ENCODE peak calls at places on chromosomes 1 and 21, in ten cellular contexts. X is LHCN-M2; V is right cardiac atrium; H is M059J; T is MCF 10A; P is iPS-NIHi11; A is activated T-cell treated with anti-CD3 and anti-CD28 coated beads, Interleukin-2, amount 50 U/mL, for 72 hours; E is HuH-7; M is PC-3; U is COR-L47. D is an unnamed sample.

GRCh38 chr1:45583264-45583665 is 576 bp upstream of the NASP start:
- DNase-seq in X (peak; percentile 95), V (peak; percentile 97), H (peak; percentile 97), T (peak; percentile 97), P (peak; percentile 99), A (peak; percentile 94), E (peak; percentile 98), M (peak; percentile 97), U (peak; percentile 80), D (peak; percentile 93)

GRCh38 chr1:156599811-156600210 is 1.5 kb downstream of the GPATCH4 start:
- DNase-seq in X (no peak), V (no peak), H (peak; percentile 15), T (peak; percentile 48), P (no peak), A (no peak), E (no peak), M (peak; percentile 64), U (no peak), D (no peak)

GRCh38 chr1:157831968-157832626 is 9.5 kb downstream of the CD5L start:
- DNase-seq in X (no peak), V (no peak), H (no peak), T (no peak), P (no peak), A (no peak), E (no peak), M (no peak), U (no peak), D (peak; percentile 3)

GRCh38 chr1:156001682-156002171 is 19.0 kb downstream of the SSR2 start:
- DNase-seq in X (peak; percentile 11), V (no peak), H (peak; percentile 20), T (no peak), P (no peak), A (no peak), E (no peak), M (no peak), U (no peak), D (no peak)

GRCh38 chr1:9651565-9652378 is at the start of gene PIK3CD:
- DNase-seq in X (peak; percentile 26), V (peak; percentile 19), H (peak; percentile 29), T (no peak), P (peak; percentile 83), A (peak; percentile 63), E (no peak), M (peak; percentile 12), U (peak; percentile 33), D (no peak)

GRCh38 chr1:238281418-238281817 is 390.7 kb upstream of the ZP4 start:
- DNase-seq in X (peak; percentile 15), V (no peak), H (peak; percentile 28), T (no peak), P (no peak), A (no peak), E (no peak), M (peak; percentile 24), U (no peak), D (no peak)

GRCh38 chr1:205619376-205619775 is 12.4 kb downstream of the ELK4 start:
- DNase-seq in X (no peak), V (no peak), H (no peak), T (no peak), P (no peak), A (no peak), E (no peak), M (no peak), U (no peak), D (no peak)

GRCh38 chr1:211731456-211732275 is 56.2 kb upstream of the NEK2 start:
- DNase-seq in X (no peak), V (no peak), H (no peak), T (no peak), P (no peak), A (no peak), E (no peak), M (no peak), U (no peak), D (no peak)

GRCh38 chr1:11804666-11805453 is 904 bp downstream of the MTHFR start:
- DNase-seq in X (peak; percentile 44), V (peak; percentile 71), H (peak; percentile 73), T (peak; percentile 84), P (no peak), A (peak; percentile 19), E (no peak), M (peak; percentile 12), U (peak; percentile 85), D (no peak)

GRCh38 chr21:31337991-31338891 is 5.8 kb downstream of the TIAM1 start:
- DNase-seq in X (no peak), V (no peak), H (no peak), T (no peak), P (no peak), A (no peak), E (no peak), M (no peak), U (no peak), D (no peak)

GRCh38 chr1:40395211-40396175 is 22.0 kb downstream of the SMAP2 start:
- DNase-seq in X (no peak), V (no peak), H (no peak), T (no peak), P (no peak), A (no peak), E (peak; percentile 34), M (no peak), U (no peak), D (no peak)

GRCh38 chr1:34885405-34886247 is 26.1 kb upstream of the SMIM12 start:
- DNase-seq in X (no peak), V (peak; percentile 51), H (no peak), T (no peak), P (peak; percentile 85), A (peak; percentile 63), E (no peak), M (no peak), U (no peak), D (peak; percentile 46)

GRCh38 chr1:151519667-151520066 is 8.5 kb downstream of the CGN start:
- DNase-seq in X (no peak), V (no peak), H (no peak), T (no peak), P (no peak), A (no peak), E (no peak), M (no peak), U (no peak), D (no peak)

GRCh38 chr21:46509760-46510159 is 51.1 kb downstream of the DIP2A start:
- DNase-seq in X (no peak), V (no peak), H (peak; percentile 54), T (peak; percentile 60), P (no peak), A (no peak), E (peak; percentile 63), M (peak; percentile 98), U (peak; percentile 5), D (no peak)

GRCh38 chr21:16159213-16159970 is 429.6 kb downstream of the USP25 start:
- DNase-seq in X (no peak), V (no peak), H (peak; percentile 88), T (no peak), P (no peak), A (no peak), E (no peak), M (peak; percentile 71), U (no peak), D (no peak)

GRCh38 chr1:109762821-109763645 is 690 bp downstream of the EPS8L3 start:
- DNase-seq in X (no peak), V (peak; percentile 11), H (peak; percentile 86), T (peak; percentile 17), P (no peak), A (no peak), E (no peak), M (peak; percentile 53), U (no peak), D (no peak)

GRCh38 chr1:234613992-234614584 is 4.1 kb upstream of the IRF2BP2 start:
- DNase-seq in X (peak; percentile 25), V (no peak), H (no peak), T (no peak), P (no peak), A (no peak), E (no peak), M (no peak), U (no peak), D (no peak)

GRCh38 chr1:203807211-203807610 is 11.8 kb downstream of the ZBED6 start:
- DNase-seq in X (peak; percentile 97), V (no peak), H (peak; percentile 78), T (no peak), P (no peak), A (no peak), E (no peak), M (no peak), U (no peak), D (no peak)

GRCh38 chr1:167263784-167264464 is 43.2 kb downstream of the POU2F1 start:
- DNase-seq in X (peak; percentile 31), V (no peak), H (peak; percentile 30), T (no peak), P (peak; percentile 7), A (no peak), E (no peak), M (peak; percentile 34), U (no peak), D (no peak)

GRCh38 chr1:155175281-155175926 is 1.8 kb downstream of the TRIM46 start:
- DNase-seq in X (no peak), V (no peak), H (no peak), T (no peak), P (no peak), A (no peak), E (no peak), M (no peak), U (no peak), D (no peak)

GRCh38 chr1:246599315-246599714 is 33.1 kb downstream of the CNST start:
- DNase-seq in X (no peak), V (no peak), H (no peak), T (no peak), P (no peak), A (no peak), E (no peak), M (no peak), U (no peak), D (no peak)

GRCh38 chr1:151596166-151596933 is 15.5 kb upstream of the SNX27 start:
- DNase-seq in X (peak; percentile 50), V (no peak), H (peak; percentile 85), T (peak; percentile 66), P (no peak), A (no peak), E (no peak), M (peak; percentile 92), U (no peak), D (peak; percentile 68)